ENCODE peak calls at places on chromosome 12, in seven cellular contexts. One of them, this sample, is unnamed.

GRCh38 chr12:108410689-108411088 is 71.6 kb upstream of the CMKLR1 start:
- DNase-seq in activated B cell treated with CpG ODN at 0.5 μM for 24 hours: no peak
- DNase-seq in left lung: no peak
- DNase-seq in thoracic aorta: no peak
- DNase-seq in pancreas: no peak
- DNase-seq in astrocyte of the spinal cord: no peak
- DNase-seq in RWPE1: no peak
- DNase-seq in this sample: no peak

GRCh38 chr12:119803391-119803791 is 73.7 kb downstream of the CIT start:
- DNase-seq in activated B cell treated with CpG ODN at 0.5 μM for 24 hours: no peak
- DNase-seq in astrocyte of the spinal cord: peak; percentile 73
- DNase-seq in RWPE1: no peak
- DNase-seq in thoracic aorta: no peak
- DNase-seq in pancreas: no peak
- DNase-seq in left lung: no peak
- DNase-seq in this sample: no peak

GRCh38 chr12:47825239-47825639 is 5.5 kb upstream of the HDAC7 start:
- DNase-seq in left lung: peak; percentile 77
- DNase-seq in activated B cell treated with CpG ODN at 0.5 μM for 24 hours: no peak
- DNase-seq in pancreas: peak; percentile 35
- DNase-seq in astrocyte of the spinal cord: no peak
- DNase-seq in RWPE1: peak; percentile 88
- DNase-seq in thoracic aorta: no peak
- DNase-seq in this sample: no peak

GRCh38 chr12:105206686-105207374 is 29.1 kb downstream of the APPL2 start:
- DNase-seq in thoracic aorta: no peak
- DNase-seq in pancreas: no peak
- DNase-seq in RWPE1: no peak
- DNase-seq in left lung: no peak
- DNase-seq in astrocyte of the spinal cord: no peak
- DNase-seq in activated B cell treated with CpG ODN at 0.5 μM for 24 hours: no peak
- DNase-seq in this sample: no peak

GRCh38 chr12:19382111-19382526 is 57.2 kb upstream of the AEBP2 start:
- DNase-seq in thoracic aorta: no peak
- DNase-seq in pancreas: no peak
- DNase-seq in activated B cell treated with CpG ODN at 0.5 μM for 24 hours: no peak
- DNase-seq in astrocyte of the spinal cord: peak; percentile 89
- DNase-seq in left lung: no peak
- DNase-seq in RWPE1: peak; percentile 53
- DNase-seq in this sample: peak; percentile 82

GRCh38 chr12:71636704-71637115 is 26.9 kb downstream of the ZFC3H1 start:
- DNase-seq in thoracic aorta: no peak
- DNase-seq in RWPE1: peak; percentile 41
- DNase-seq in activated B cell treated with CpG ODN at 0.5 μM for 24 hours: no peak
- DNase-seq in left lung: no peak
- DNase-seq in astrocyte of the spinal cord: peak; percentile 67
- DNase-seq in pancreas: no peak
- DNase-seq in this sample: no peak

GRCh38 chr12:1171657-1172056 is 180.6 kb downstream of the ERC1 start:
- DNase-seq in astrocyte of the spinal cord: no peak
- DNase-seq in left lung: no peak
- DNase-seq in thoracic aorta: no peak
- DNase-seq in activated B cell treated with CpG ODN at 0.5 μM for 24 hours: no peak
- DNase-seq in RWPE1: peak; percentile 13
- DNase-seq in pancreas: no peak
- DNase-seq in this sample: no peak

GRCh38 chr12:123705935-123706334 is 6.2 kb upstream of the ATP6V0A2 start:
- DNase-seq in activated B cell treated with CpG ODN at 0.5 μM for 24 hours: no peak
- DNase-seq in left lung: no peak
- DNase-seq in RWPE1: no peak
- DNase-seq in pancreas: no peak
- DNase-seq in thoracic aorta: no peak
- DNase-seq in astrocyte of the spinal cord: peak; percentile 5
- DNase-seq in this sample: peak; percentile 27

GRCh38 chr12:126483145-126484068 is 1418.2 kb downstream of the AACS start:
- DNase-seq in RWPE1: peak; percentile 45
- DNase-seq in pancreas: no peak
- DNase-seq in astrocyte of the spinal cord: peak; percentile 84
- DNase-seq in left lung: no peak
- DNase-seq in thoracic aorta: no peak
- DNase-seq in activated B cell treated with CpG ODN at 0.5 μM for 24 hours: no peak
- DNase-seq in this sample: no peak

GRCh38 chr12:13116971-13117370 is 13.5 kb upstream of the GSG1 start:
- DNase-seq in left lung: no peak
- DNase-seq in astrocyte of the spinal cord: no peak
- DNase-seq in thoracic aorta: no peak
- DNase-seq in pancreas: no peak
- DNase-seq in activated B cell treated with CpG ODN at 0.5 μM for 24 hours: no peak
- DNase-seq in RWPE1: no peak
- DNase-seq in this sample: no peak

GRCh38 chr12:66596189-66596588 is 82.7 kb downstream of the GRIP1 start:
- DNase-seq in pancreas: no peak
- DNase-seq in left lung: no peak
- DNase-seq in activated B cell treated with CpG ODN at 0.5 μM for 24 hours: no peak
- DNase-seq in RWPE1: peak; percentile 34
- DNase-seq in astrocyte of the spinal cord: peak; percentile 67
- DNase-seq in thoracic aorta: no peak
- DNase-seq in this sample: no peak

GRCh38 chr12:131458048-131458374 is 252.9 kb upstream of the SFSWAP start:
- DNase-seq in RWPE1: no peak
- DNase-seq in thoracic aorta: no peak
- DNase-seq in left lung: no peak
- DNase-seq in activated B cell treated with CpG ODN at 0.5 μM for 24 hours: no peak
- DNase-seq in pancreas: no peak
- DNase-seq in astrocyte of the spinal cord: no peak
- DNase-seq in this sample: no peak

GRCh38 chr12:120639771-120640721 is at the start of gene CABP1:
- DNase-seq in thoracic aorta: no peak
- DNase-seq in astrocyte of the spinal cord: no peak
- DNase-seq in pancreas: peak; percentile 35
- DNase-seq in left lung: peak; percentile 80
- DNase-seq in activated B cell treated with CpG ODN at 0.5 μM for 24 hours: peak; percentile 72
- DNase-seq in RWPE1: peak; percentile 37
- DNase-seq in this sample: peak; percentile 71

GRCh38 chr12:15538881-15539280 is 216.6 kb downstream of the PTPRO start:
- DNase-seq in activated B cell treated with CpG ODN at 0.5 μM for 24 hours: no peak
- DNase-seq in left lung: no peak
- DNase-seq in RWPE1: no peak
- DNase-seq in thoracic aorta: no peak
- DNase-seq in astrocyte of the spinal cord: no peak
- DNase-seq in pancreas: no peak
- DNase-seq in this sample: peak; percentile 42

GRCh38 chr12:104499668-104500328 is 43.0 kb downstream of the CHST11 start:
- DNase-seq in RWPE1: no peak
- DNase-seq in astrocyte of the spinal cord: no peak
- DNase-seq in activated B cell treated with CpG ODN at 0.5 μM for 24 hours: no peak
- DNase-seq in left lung: no peak
- DNase-seq in thoracic aorta: no peak
- DNase-seq in pancreas: no peak
- DNase-seq in this sample: no peak

GRCh38 chr12:15801770-15802393 is 12.7 kb upstream of the EPS8 start:
- DNase-seq in thoracic aorta: no peak
- DNase-seq in astrocyte of the spinal cord: no peak
- DNase-seq in pancreas: no peak
- DNase-seq in left lung: no peak
- DNase-seq in activated B cell treated with CpG ODN at 0.5 μM for 24 hours: no peak
- DNase-seq in RWPE1: peak; percentile 84
- DNase-seq in this sample: no peak

GRCh38 chr12:40693503-40693863 is 1.2 kb downstream of the CNTN1 start:
- DNase-seq in thoracic aorta: peak; percentile 13
- DNase-seq in left lung: no peak
- DNase-seq in astrocyte of the spinal cord: peak; percentile 6
- DNase-seq in pancreas: no peak
- DNase-seq in activated B cell treated with CpG ODN at 0.5 μM for 24 hours: no peak
- DNase-seq in RWPE1: peak; percentile 15
- DNase-seq in this sample: no peak

GRCh38 chr12:24909667-24910066 is 39.2 kb downstream of the BCAT1 start:
- DNase-seq in astrocyte of the spinal cord: peak; percentile 82
- DNase-seq in activated B cell treated with CpG ODN at 0.5 μM for 24 hours: no peak
- DNase-seq in pancreas: peak; percentile 60
- DNase-seq in RWPE1: no peak
- DNase-seq in left lung: no peak
- DNase-seq in thoracic aorta: peak; percentile 47
- DNase-seq in this sample: no peak

GRCh38 chr12:3453947-3454675 is 36.9 kb upstream of the PRMT8 start:
- DNase-seq in astrocyte of the spinal cord: peak; percentile 81
- DNase-seq in RWPE1: peak; percentile 95
- DNase-seq in activated B cell treated with CpG ODN at 0.5 μM for 24 hours: no peak
- DNase-seq in left lung: no peak
- DNase-seq in thoracic aorta: no peak
- DNase-seq in pancreas: no peak
- DNase-seq in this sample: no peak

GRCh38 chr12:121579190-121579791 is 1.5 kb downstream of the KDM2B start:
- DNase-seq in astrocyte of the spinal cord: no peak
- DNase-seq in left lung: peak; percentile 85
- DNase-seq in RWPE1: no peak
- DNase-seq in activated B cell treated with CpG ODN at 0.5 μM for 24 hours: peak; percentile 49
- DNase-seq in thoracic aorta: no peak
- DNase-seq in pancreas: peak; percentile 39
- DNase-seq in this sample: peak; percentile 52

GRCh38 chr12:916240-916639 is 33.3 kb downstream of the RAD52 start:
- DNase-seq in RWPE1: no peak
- DNase-seq in pancreas: no peak
- DNase-seq in activated B cell treated with CpG ODN at 0.5 μM for 24 hours: peak; percentile 18
- DNase-seq in thoracic aorta: no peak
- DNase-seq in astrocyte of the spinal cord: no peak
- DNase-seq in left lung: peak; percentile 80
- DNase-seq in this sample: peak; percentile 33

GRCh38 chr12:110245278-110245868 is 35.7 kb upstream of the ATP2A2 start:
- DNase-seq in pancreas: no peak
- DNase-seq in left lung: peak; percentile 85
- DNase-seq in thoracic aorta: no peak
- DNase-seq in activated B cell treated with CpG ODN at 0.5 μM for 24 hours: peak; percentile 36
- DNase-seq in RWPE1: no peak
- DNase-seq in astrocyte of the spinal cord: no peak
- DNase-seq in this sample: peak; percentile 68

GRCh38 chr12:129949652-129950051 is 45.8 kb upstream of the TMEM132D start:
- DNase-seq in left lung: no peak
- DNase-seq in thoracic aorta: no peak
- DNase-seq in activated B cell treated with CpG ODN at 0.5 μM for 24 hours: no peak
- DNase-seq in RWPE1: no peak
- DNase-seq in pancreas: no peak
- DNase-seq in astrocyte of the spinal cord: no peak
- DNase-seq in this sample: no peak

GRCh38 chr12:19967001-19967400 is 401.3 kb upstream of the PDE3A start:
- DNase-seq in left lung: no peak
- DNase-seq in astrocyte of the spinal cord: peak; percentile 62
- DNase-seq in thoracic aorta: no peak
- DNase-seq in activated B cell treated with CpG ODN at 0.5 μM for 24 hours: no peak
- DNase-seq in RWPE1: no peak
- DNase-seq in pancreas: no peak
- DNase-seq in this sample: no peak

DNA sequence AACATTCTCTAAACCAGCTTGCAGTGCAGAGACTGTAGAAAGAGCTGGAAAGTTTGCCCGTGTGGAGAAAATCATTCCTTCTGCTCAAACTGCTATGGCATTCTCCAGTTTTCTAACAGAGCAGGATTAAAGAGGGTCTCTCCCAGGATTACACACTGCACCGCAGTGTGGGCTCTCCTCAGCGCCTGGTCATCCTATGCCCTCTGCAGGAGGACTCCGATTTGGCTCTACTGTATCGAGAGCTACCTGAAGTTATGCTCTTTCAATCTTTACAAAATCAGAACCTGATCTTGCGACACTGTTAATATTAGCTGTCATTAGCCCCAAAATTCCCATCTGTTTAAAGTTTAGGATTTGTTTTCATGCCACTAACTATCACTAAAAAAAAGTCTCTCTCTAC is 33.0 kb downstream of the BHLHE41 start:
- DNase-seq in astrocyte of the spinal cord: peak; percentile 19
- DNase-seq in activated B cell treated with CpG ODN at 0.5 μM for 24 hours: no peak
- DNase-seq in thoracic aorta: no peak
- DNase-seq in RWPE1: no peak
- DNase-seq in pancreas: no peak
- DNase-seq in left lung: no peak
- DNase-seq in this sample: no peak
- TF ChIP-seq CTCF in astrocyte of the spinal cord: peak; percentile 45
- TF ChIP-seq CTCF in activated B cell treated with CpG ODN at 0.5 μM for 24 hours: no peak
- TF ChIP-seq CTCF in thoracic aorta: no peak
- TF ChIP-seq CTCF in RWPE1: no peak
- TF ChIP-seq CTCF in pancreas: no peak
- TF ChIP-seq CTCF in left lung: no peak
- TF ChIP-seq CTCF in this sample: no peak

DNA sequence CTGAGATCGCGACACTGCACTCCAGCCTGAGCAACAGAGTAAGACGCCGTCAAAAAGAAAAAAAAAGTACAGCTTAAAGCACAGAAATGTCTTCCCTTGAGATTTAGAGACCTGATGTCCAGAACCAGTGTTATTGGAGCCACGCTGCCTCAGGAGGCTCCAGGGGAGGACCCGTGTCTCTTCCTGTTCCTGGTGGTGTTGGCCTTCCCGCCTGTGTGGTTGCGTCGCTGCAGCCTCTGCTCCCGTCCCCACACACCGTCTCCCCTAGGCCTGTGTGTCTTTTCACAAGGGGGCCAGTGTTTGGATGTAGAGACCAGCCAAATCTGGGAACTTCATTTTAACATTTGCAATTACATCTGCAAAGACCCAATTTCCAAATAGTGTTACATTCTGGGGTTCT is 8.6 kb upstream of the FBRSL1 start:
- DNase-seq in pancreas: no peak
- DNase-seq in left lung: peak; percentile 45
- DNase-seq in RWPE1: no peak
- DNase-seq in astrocyte of the spinal cord: no peak
- DNase-seq in thoracic aorta: no peak
- DNase-seq in activated B cell treated with CpG ODN at 0.5 μM for 24 hours: no peak
- DNase-seq in this sample: no peak
- TF ChIP-seq CTCF in pancreas: no peak
- TF ChIP-seq CTCF in left lung: no peak
- TF ChIP-seq CTCF in RWPE1: no peak
- TF ChIP-seq CTCF in astrocyte of the spinal cord: no peak
- TF ChIP-seq CTCF in thoracic aorta: no peak
- TF ChIP-seq CTCF in activated B cell treated with CpG ODN at 0.5 μM for 24 hours: no peak
- TF ChIP-seq CTCF in this sample: no peak

DNA sequence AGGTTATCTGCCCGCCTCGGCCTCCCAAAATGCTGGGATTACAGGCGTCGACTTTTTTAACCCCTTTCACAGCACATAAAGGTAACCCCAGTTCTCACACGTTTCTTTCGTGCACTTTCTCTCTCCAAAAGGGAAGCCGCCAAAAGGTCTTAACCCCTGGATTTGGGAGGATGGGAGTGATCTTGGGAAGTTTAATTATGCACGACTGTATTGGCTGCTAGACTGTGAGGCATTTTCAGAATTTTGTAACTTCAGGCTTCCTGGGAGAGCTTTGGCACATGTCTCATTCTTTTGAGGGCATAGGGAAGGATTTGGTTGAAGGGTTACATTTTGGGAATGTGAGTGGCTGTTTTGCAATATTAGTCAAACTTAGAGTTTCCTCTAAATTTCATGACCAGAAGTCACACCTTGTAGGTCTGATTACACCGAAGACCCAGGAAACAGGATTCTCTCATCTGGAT is 1.4 kb upstream of the SMARCC2 start:
- DNase-seq in pancreas: no peak
- DNase-seq in thoracic aorta: no peak
- DNase-seq in astrocyte of the spinal cord: no peak
- DNase-seq in activated B cell treated with CpG ODN at 0.5 μM for 24 hours: no peak
- DNase-seq in left lung: no peak
- DNase-seq in RWPE1: no peak
- DNase-seq in this sample: no peak
- TF ChIP-seq CTCF in pancreas: no peak
- TF ChIP-seq CTCF in thoracic aorta: no peak
- TF ChIP-seq CTCF in astrocyte of the spinal cord: no peak
- TF ChIP-seq CTCF in activated B cell treated with CpG ODN at 0.5 μM for 24 hours: no peak
- TF ChIP-seq CTCF in left lung: no peak
- TF ChIP-seq CTCF in RWPE1: no peak
- TF ChIP-seq CTCF in this sample: no peak

GRCh38 chr12:113912761-113913295 is 53.3 kb downstream of the RBM19 start:
- DNase-seq in left lung: no peak
- DNase-seq in astrocyte of the spinal cord: peak; percentile 80
- DNase-seq in pancreas: peak; percentile 71
- DNase-seq in activated B cell treated with CpG ODN at 0.5 μM for 24 hours: peak; percentile 32
- DNase-seq in RWPE1: peak; percentile 73
- DNase-seq in thoracic aorta: no peak
- DNase-seq in this sample: peak; percentile 67
- TF ChIP-seq CTCF in left lung: peak; percentile 64
- TF ChIP-seq CTCF in astrocyte of the spinal cord: peak; percentile 97
- TF ChIP-seq CTCF in pancreas: peak; percentile 68
- TF ChIP-seq CTCF in activated B cell treated with CpG ODN at 0.5 μM for 24 hours: peak; percentile 15
- TF ChIP-seq CTCF in RWPE1: peak; percentile 86
- TF ChIP-seq CTCF in thoracic aorta: peak; percentile 76
- TF ChIP-seq CTCF in this sample: peak; percentile 82

This sample was measured in activated CD8-positive, alpha-beta T cell treated with anti-CD3 and anti-CD28 coated beads for 36 hours.